ENCODE peak calls at places on chromosomes 13 and 19, in five cellular contexts. H, R, A, O and K are unnamed samples. For H3K9me3, the result is how much of the 10 kb centered on the place peaks cover.

GRCh38 chr13:61852116-61852515 is 436.5 kb upstream of the PCDH20 start:
- DNase-seq in A (no peak), R (no peak), H (no peak), O (no peak), K (no peak)

GRCh38 chr13:50080856-50081105 is 65.5 kb downstream of the KCNRG start:
- DNase-seq in H (no peak), A (no peak), R (no peak), O (no peak), K (no peak)

GRCh38 chr19:44212865-44213346 is 574 bp downstream of the ZNF227 start:
- DNase-seq in A (no peak), R (no peak), O (no peak), H (no peak), K (no peak)

GRCh38 chr19:5078666-5079409 is 109.9 kb downstream of the KDM4B start:
- DNase-seq in O (no peak), R (no peak), H (peak), A (no peak), K (no peak)

GRCh38 chr19:45138303-45138751 is 22.5 kb downstream of the NKPD1 start:
- DNase-seq in A (no peak), H (no peak), R (no peak), O (no peak), K (no peak)

GRCh38 chr13:81664872-81665271 is 1323.9 kb upstream of the SPRY2 start:
- DNase-seq in A (no peak), O (no peak), H (no peak), R (no peak), K (no peak)

GRCh38 chr13:41054212-41054877 is 7.0 kb upstream of the WBP4 start:
- DNase-seq in R (no peak), A (no peak), H (no peak), O (no peak), K (no peak)

GRCh38 chr13:105735269-105735668 is 800.2 kb downstream of the EFNB2 start:
- DNase-seq in O (no peak), H (no peak), R (no peak), A (no peak), K (no peak)

GRCh38 chr13:40665061-40665753 is 1.2 kb downstream of the FOXO1 start:
- DNase-seq in R (no peak), O (no peak), H (peak), A (peak), K (no peak)

GRCh38 chr19:13718733-13719132 is 45.6 kb upstream of the MRI1 start:
- DNase-seq in O (no peak), A (peak), R (peak), H (peak), K (peak)

GRCh38 chr13:80881495-80882482 is 540.9 kb upstream of the SPRY2 start:
- DNase-seq in O (no peak), R (no peak), H (no peak), A (no peak), K (no peak)

GRCh38 chr13:74061939-74062595 is 72.1 kb downstream of the KLF12 start:
- DNase-seq in A (no peak), R (no peak), O (no peak), H (no peak), K (no peak)

GRCh38 chr19:40954573-40954972 is 36.5 kb upstream of the CYP2B6 start:
- DNase-seq in R (no peak), O (peak), A (no peak), H (no peak), K (no peak)

GRCh38 chr19:40962460-40962961 is 28.6 kb upstream of the CYP2B6 start:
- DNase-seq in R (no peak), O (no peak), H (no peak), A (no peak), K (no peak)

GRCh38 chr19:40960780-40961179 is 30.3 kb upstream of the CYP2B6 start:
- DNase-seq in H (no peak), A (no peak), O (no peak), R (no peak), K (no peak)

GRCh38 chr19:40960062-40960685 is 30.9 kb upstream of the CYP2B6 start:
- DNase-seq in R (no peak), H (no peak), A (no peak), O (no peak), K (no peak)

DNA sequence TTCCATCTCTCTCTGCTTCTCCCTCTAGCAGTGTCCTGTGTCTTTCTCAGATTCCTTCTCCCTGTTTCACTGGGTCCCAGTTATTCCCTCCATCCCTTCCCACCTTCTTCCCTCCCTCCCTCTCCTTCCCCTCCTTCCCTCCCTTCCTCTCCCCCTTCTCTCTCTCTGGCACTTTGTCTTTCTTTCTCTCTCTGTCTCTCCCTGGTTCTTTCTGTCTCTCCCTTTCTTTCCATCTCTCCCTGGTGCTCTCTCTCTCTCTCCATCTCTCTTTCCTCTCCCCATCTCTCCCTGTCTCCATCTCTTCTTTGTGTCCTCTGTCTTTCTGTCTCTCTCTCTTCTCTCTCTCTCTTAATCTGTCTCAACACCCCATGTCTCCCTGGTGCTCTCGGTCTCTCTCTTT is 31.7 kb upstream of the CYP2B6 start:
- DNase-seq in O (no peak), A (no peak), H (no peak), R (no peak), K (no peak)
- H3K9me3 ChIP-seq in O (under half), A (under half), H (under half), R (under half), K (under half)

GRCh38 chr19:23410155-23410554 is 14.9 kb upstream of the ZNF91 start:
- DNase-seq in A (no peak), H (no peak), R (no peak), O (no peak), K (no peak)
- H3K9me3 ChIP-seq in A (under half), H (under half), R (under half), O (under half), K (under half)

GRCh38 chr19:58063712-58064111 is 4.6 kb downstream of the ZNF135 start:
- DNase-seq in A (no peak), R (no peak), H (no peak), O (no peak), K (no peak)

DNA sequence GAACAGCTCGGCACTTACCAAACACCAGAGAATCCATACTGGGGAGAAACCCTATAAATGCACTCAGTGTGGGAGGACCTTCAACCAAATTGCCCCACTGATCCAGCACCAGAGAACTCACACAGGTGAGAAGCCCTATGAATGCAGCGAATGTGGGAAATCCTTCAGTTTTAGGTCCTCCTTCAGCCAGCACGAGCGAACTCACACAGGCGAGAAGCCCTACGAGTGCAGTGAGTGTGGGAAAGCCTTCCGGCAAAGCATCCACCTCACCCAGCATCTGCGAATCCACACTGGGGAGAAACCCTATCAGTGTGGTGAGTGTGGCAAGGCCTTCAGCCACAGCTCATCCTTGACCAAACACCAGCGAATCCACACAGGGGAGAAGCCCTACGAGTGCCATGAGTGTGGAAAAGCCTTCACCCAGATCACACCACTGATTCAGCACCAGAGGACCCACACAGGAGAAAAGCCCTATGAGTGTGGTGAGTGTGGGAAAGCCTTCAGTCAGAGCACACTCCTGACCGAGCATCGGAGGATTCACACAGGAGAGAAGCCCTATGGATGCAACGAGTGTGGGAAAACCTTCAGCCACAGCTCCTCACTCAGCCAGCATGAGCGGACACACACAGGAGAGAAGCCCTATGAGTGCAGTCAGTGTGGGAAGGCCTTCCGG is 8.3 kb downstream of the ZNF135 start:
- DNase-seq in R (no peak), H (no peak), A (no peak), O (no peak), K (no peak)
- H3K9me3 ChIP-seq in R (half or more), H (under half), A (under half), O (under half), K (half or more)

GRCh38 chr13:99991013-99991805 is 9.6 kb downstream of the ZIC2 start:
- DNase-seq in H (no peak), R (no peak), A (no peak), O (no peak), K (peak)
- H3K9me3 ChIP-seq in H (under half), R (under half), A (under half), O (under half), K (under half)

GRCh38 chr13:30159446-30159839 is 147.9 kb downstream of the KATNAL1 start:
- DNase-seq in H (no peak), O (no peak), A (no peak), R (peak), K (no peak)
- H3K9me3 ChIP-seq in H (under half), O (under half), A (under half), R (under half), K (under half)

DNA sequence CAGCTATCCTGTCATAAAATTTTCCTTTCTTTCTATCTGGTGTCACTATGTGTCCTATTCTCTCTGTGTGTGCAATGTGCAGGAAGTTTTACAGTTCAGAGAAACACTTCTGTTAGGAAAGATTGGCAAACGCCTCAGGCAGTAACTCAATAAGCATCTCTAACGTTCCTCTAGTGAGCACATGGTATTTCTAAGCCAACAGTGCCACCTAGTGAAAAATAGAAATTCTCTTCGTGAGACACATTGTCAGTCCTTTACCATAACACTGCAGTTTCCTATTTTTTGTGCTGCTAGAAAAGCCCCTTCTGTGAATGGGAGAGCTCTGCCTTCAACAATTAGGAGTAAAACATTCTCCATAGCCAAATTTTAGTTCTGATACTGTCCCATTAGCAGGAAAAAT is 50.7 kb downstream of the ZNF723 start:
- DNase-seq in H (no peak), A (no peak), R (no peak), O (peak), K (no peak)
- H3K9me3 ChIP-seq in H (under half), A (under half), R (under half), O (under half), K (half or more)

DNA sequence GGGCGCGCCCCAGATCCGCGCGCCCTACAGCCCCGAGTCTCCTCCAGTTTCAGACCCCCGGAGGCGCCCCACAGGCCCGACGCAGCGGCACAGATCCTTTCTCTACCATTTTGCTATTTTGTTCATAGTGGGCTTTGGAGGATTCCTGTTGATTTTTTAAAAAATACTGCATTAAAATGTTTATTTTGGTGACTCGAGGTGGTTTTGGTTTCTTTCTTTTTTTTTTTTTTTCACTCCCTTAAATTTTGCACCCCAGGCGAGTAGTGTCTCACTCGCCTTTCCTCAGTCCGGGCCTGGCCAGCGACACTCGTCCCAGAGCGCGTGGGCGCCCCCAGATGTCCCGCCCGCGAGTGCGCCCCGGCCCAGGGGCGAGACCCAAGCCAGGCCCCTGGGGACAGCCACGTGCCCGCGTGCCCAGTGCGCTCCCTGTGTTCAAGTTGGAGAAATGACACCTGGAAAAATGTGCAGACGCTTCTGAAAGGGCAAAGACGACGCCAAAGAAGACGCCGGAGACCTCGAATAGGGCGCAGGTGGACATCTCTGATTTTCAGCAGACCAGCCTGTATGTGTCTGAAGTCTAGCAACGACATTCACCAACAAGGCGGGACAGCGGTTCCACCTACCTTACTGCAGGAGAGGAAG is 478 bp upstream of the INSR start:
- DNase-seq in O (peak), R (no peak), A (peak), H (peak), K (peak)
- H3K9me3 ChIP-seq in O (under half), R (under half), A (under half), H (under half), K (under half)

GRCh38 chr19:36805364-36805763 is 32.8 kb upstream of the ZNF850 start:
- DNase-seq in R (no peak), O (no peak), A (no peak), H (no peak), K (no peak)
- H3K9me3 ChIP-seq in R (half or more), O (under half), A (under half), H (under half), K (under half)